ENCODE peak calls at places on chromosomes 5 and 9, in eight cellular contexts. O is endodermal cell, T is SK-N-SH, G is Peyer's patch, A is H9, W is endothelial cell of umbilical vein, H is fibroblast of lung, L is gastrocnemius medialis. D is an unnamed sample. For H3K4me1, the result is how much of the 10 kb centered on the place peaks cover.

GRCh38 chr5:139636207-139636792 is 11.8 kb upstream of the CXXC5 start:
- DNase-seq in L (no peak), H (no peak), A (no peak), T (peak), O (peak), W (no peak), G (peak), D (peak)

GRCh38 chr5:174141398-174141797 is 95.9 kb downstream of the NSG2 start:
- DNase-seq in G (no peak), A (no peak), L (no peak), W (no peak), O (no peak), H (no peak), T (no peak), D (no peak)

GRCh38 chr9:94160594-94161501 is 76.6 kb downstream of the PTPDC1 start:
- DNase-seq in H (no peak), A (no peak), T (no peak), G (no peak), W (no peak), L (no peak), O (peak), D (no peak)

GRCh38 chr5:157739388-157740045 is 4.0 kb upstream of the LSM11 start:
- DNase-seq in A (no peak), O (no peak), G (no peak), L (no peak), H (no peak), T (no peak), W (no peak), D (no peak)

GRCh38 chr5:142699105-142699720 is 13.3 kb upstream of the FGF1 start:
- DNase-seq in H (peak), O (peak), A (peak), W (peak), L (peak), G (peak), T (peak), D (peak)

GRCh38 chr5:60410427-60410826 is 289.5 kb downstream of the DEPDC1B start:
- DNase-seq in G (no peak), O (no peak), T (no peak), L (no peak), A (no peak), W (no peak), H (no peak), D (no peak)

GRCh38 chr9:94140418-94140780 is 56.1 kb downstream of the PTPDC1 start:
- DNase-seq in O (no peak), L (no peak), W (no peak), H (no peak), G (no peak), A (no peak), T (no peak), D (no peak)

GRCh38 chr9:110579763-110580255 is 268 bp upstream of the SVEP1 start:
- DNase-seq in W (no peak), A (peak), O (peak), T (peak), G (no peak), L (peak), H (peak), D (no peak)

GRCh38 chr5:158414780-158415179 is 555.8 kb upstream of the CLINT1 start:
- DNase-seq in A (no peak), H (peak), L (no peak), W (peak), G (no peak), O (no peak), T (no peak), D (no peak)

GRCh38 chr5:11143456-11144267 is 382.6 kb upstream of the DAP start:
- DNase-seq in L (no peak), H (no peak), A (no peak), T (no peak), G (no peak), O (no peak), W (no peak), D (no peak)

GRCh38 chr5:73464016-73464745 is 15.6 kb upstream of the FOXD1 start:
- DNase-seq in W (peak), A (no peak), G (no peak), H (peak), L (no peak), O (no peak), T (no peak), D (no peak)

GRCh38 chr5:154970759-154971158 is 29.9 kb downstream of the MRPL22 start:
- DNase-seq in O (no peak), L (no peak), G (no peak), T (no peak), A (no peak), W (peak), H (no peak), D (no peak)

GRCh38 chr9:127664678-127665507 is 41.9 kb upstream of the CFAP157 start:
- DNase-seq in G (no peak), O (no peak), H (no peak), A (no peak), T (peak), L (no peak), W (peak), D (no peak)

GRCh38 chr5:14687023-14687665 is 22.6 kb downstream of the OTULIN start:
- DNase-seq in G (no peak), O (no peak), W (no peak), T (no peak), H (no peak), L (no peak), A (no peak), D (peak)

GRCh38 chr9:128245293-128246151 is 30.3 kb downstream of the GOLGA2 start:
- DNase-seq in O (peak), G (no peak), L (no peak), H (peak), A (peak), W (peak), T (peak), D (no peak)

GRCh38 chr5:61275841-61276240 is 56.2 kb upstream of the ZSWIM6 start:
- DNase-seq in H (peak), G (peak), A (no peak), O (no peak), W (peak), L (peak), T (no peak), D (peak)

DNA sequence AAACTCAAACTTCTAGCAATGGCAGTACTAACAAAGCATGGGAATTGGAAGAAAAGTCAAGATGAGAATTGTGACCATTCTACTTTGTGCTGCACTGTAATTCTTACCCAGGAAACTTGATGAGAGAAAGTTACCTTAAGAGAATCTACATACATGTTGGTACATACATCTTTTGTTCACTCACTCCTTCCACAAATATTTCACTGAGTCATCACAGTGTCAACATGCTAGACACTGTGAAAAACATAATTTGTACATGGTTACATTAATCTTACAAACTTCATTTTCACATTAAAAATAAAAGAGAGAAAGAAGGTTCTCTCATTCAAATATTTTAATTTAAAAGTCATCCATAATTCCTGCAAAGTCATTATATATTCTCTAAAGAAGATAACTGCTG is 28.7 kb downstream of the ERP44 start:
- DNase-seq in W (no peak), T (no peak), G (no peak), A (no peak), L (no peak), H (no peak), O (no peak), D (no peak)
- H3K27ac ChIP-seq in W (no peak), T (no peak), G (no peak), A (no peak), L (no peak), H (no peak), O (no peak), D (no peak)

DNA sequence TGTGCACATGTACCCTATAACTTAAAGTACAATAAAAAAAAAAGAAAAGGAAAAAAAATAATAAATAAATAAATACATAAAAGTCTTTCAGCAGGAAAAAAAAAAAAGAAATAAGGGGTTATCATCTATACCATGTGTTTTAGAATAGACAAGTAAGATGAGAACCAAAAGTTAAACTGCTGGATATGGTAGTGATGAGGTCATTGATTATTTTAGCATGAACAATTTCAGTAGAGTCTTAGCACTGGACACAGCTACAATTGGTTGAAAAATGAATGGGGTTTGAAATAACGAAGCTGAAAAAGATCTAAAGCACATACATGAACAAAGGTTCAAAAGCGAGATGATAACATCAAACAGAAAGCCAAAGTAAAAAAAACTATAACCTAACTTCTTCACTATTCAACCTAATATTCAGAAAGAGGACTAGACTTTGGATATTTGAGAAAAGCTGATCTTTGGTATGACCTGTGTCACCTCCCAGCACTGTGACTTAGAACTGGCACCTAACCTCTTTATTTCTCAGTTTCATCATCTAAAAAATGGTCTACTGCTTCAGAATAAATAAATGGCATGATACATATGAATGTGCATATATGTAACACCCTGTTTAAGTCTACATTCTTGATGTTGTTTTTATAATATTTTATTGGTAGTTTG is 133.3 kb downstream of the RAB3C start:
- DNase-seq in W (no peak), A (no peak), O (no peak), H (no peak), G (no peak), L (no peak), T (no peak), D (no peak)
- TF ChIP-seq CTCF in W (no peak), A (no peak), O (no peak), H (no peak), G (no peak), L (no peak), T (no peak), D (no peak)

GRCh38 chr5:171759777-171760176 is 25.8 kb upstream of the SMIM23 start:
- DNase-seq in O (no peak), W (no peak), A (no peak), G (no peak), T (no peak), L (no peak), H (no peak), D (no peak)

GRCh38 chr5:171757853-171758535 is 27.6 kb upstream of the SMIM23 start:
- DNase-seq in L (no peak), G (no peak), W (peak), O (no peak), T (no peak), A (no peak), H (peak), D (no peak)

GRCh38 chr5:171750316-171750788 is 35.3 kb upstream of the SMIM23 start:
- DNase-seq in T (peak), G (no peak), A (peak), L (peak), O (peak), H (peak), W (peak), D (no peak)

GRCh38 chr5:171755354-171755821 is 30.2 kb upstream of the SMIM23 start:
- DNase-seq in A (no peak), T (no peak), G (no peak), H (peak), L (peak), O (no peak), W (no peak), D (no peak)
- H3K4me1 ChIP-seq in A (under half), T (under half), G (under half), H (under half), L (under half), O (under half), W (under half), D (under half)

GRCh38 chr5:137250421-137250820 is 248.7 kb downstream of the SPOCK1 start:
- DNase-seq in T (no peak), O (no peak), L (no peak), G (no peak), H (no peak), A (no peak), W (no peak), D (no peak)

GRCh38 chr5:137252513-137252912 is 246.6 kb downstream of the SPOCK1 start:
- DNase-seq in H (no peak), O (no peak), A (no peak), W (no peak), T (no peak), G (no peak), L (no peak), D (no peak)

GRCh38 chr5:137254153-137254552 is 245.0 kb downstream of the SPOCK1 start:
- DNase-seq in L (no peak), H (no peak), W (no peak), A (no peak), G (no peak), O (no peak), T (no peak), D (no peak)

DNA sequence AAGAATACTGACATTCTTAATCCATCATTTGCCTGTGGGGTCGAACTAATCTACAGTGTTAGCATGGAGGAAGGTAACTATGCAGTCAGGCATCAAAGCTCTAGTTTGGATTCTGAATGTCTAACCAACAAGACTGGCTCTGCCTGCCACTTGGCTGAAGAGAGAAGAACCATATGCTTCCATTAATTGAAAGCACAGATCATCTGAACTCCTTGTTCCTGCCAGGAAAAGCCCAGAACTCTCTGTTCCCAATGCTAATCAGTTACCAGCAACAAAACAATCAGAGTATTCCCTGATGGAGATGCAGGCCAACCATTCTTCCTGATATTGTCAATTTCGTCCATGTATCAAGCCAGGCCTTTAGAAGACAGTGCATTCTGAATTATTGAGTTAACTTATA is 244.4 kb downstream of the SPOCK1 start:
- DNase-seq in L (peak), O (no peak), W (no peak), H (no peak), G (no peak), A (no peak), T (peak), D (no peak)
- H3K27ac ChIP-seq in L (peak), O (no peak), W (no peak), H (no peak), G (no peak), A (no peak), T (peak), D (no peak)

D was measured in spleen.